ENCODE peak calls at places on chromosomes 1 and 21, in six cellular contexts. Q, G, H, P, I and L are unnamed samples.

GRCh38 chr1:29800120-29800519 is 563.8 kb downstream of the PTPRU start:
- DNase-seq in Q (no peak), G (no peak), H (no peak), P (no peak), I (no peak), L (no peak)

GRCh38 chr21:16535100-16535418 is 805.3 kb downstream of the USP25 start:
- DNase-seq in Q (no peak), G (no peak), H (no peak), P (no peak), I (no peak), L (no peak)

GRCh38 chr1:31669786-31670582 is 25.3 kb upstream of the PEF1 start:
- DNase-seq in Q (peak; percentile 65), G (peak; percentile 22), H (peak; percentile 32), P (no peak), I (peak; percentile 12), L (no peak)

GRCh38 chr1:227685807-227686206 is 49.3 kb downstream of the JMJD4 start:
- DNase-seq in Q (no peak), G (no peak), H (no peak), P (no peak), I (no peak), L (no peak)

GRCh38 chr1:96973605-96974004 is 252.0 kb downstream of the PTBP2 start:
- DNase-seq in Q (no peak), G (no peak), H (no peak), P (no peak), I (no peak), L (no peak)

GRCh38 chr1:66315675-66316074 is 218.3 kb upstream of the SGIP1 start:
- DNase-seq in Q (no peak), G (peak; percentile 27), H (no peak), P (no peak), I (peak; percentile 86), L (no peak)

GRCh38 chr1:156516821-156517220 is 16.2 kb upstream of the MEF2D start:
- DNase-seq in Q (no peak), G (no peak), H (no peak), P (no peak), I (no peak), L (no peak)

GRCh38 chr1:233016798-233017197 is 66.4 kb downstream of the NTPCR start:
- DNase-seq in Q (no peak), G (no peak), H (no peak), P (no peak), I (no peak), L (no peak)

GRCh38 chr1:10975567-10976326 is 36.7 kb upstream of the TARDBP start:
- DNase-seq in Q (no peak), G (peak; percentile 30), H (no peak), P (peak; percentile 33), I (no peak), L (no peak)

GRCh38 chr1:21587602-21587953 is 78.4 kb downstream of the ALPL start:
- DNase-seq in Q (no peak), G (no peak), H (no peak), P (no peak), I (no peak), L (no peak)

GRCh38 chr1:8070381-8070811 is 44.3 kb upstream of the ERRFI1 start:
- DNase-seq in Q (peak; percentile 63), G (no peak), H (no peak), P (no peak), I (peak; percentile 94), L (no peak)

GRCh38 chr1:225880636-225881035 is 1.5 kb downstream of the TMEM63A start:
- DNase-seq in Q (no peak), G (no peak), H (no peak), P (no peak), I (no peak), L (no peak)

GRCh38 chr1:245704765-245705164 is 550.0 kb downstream of the KIF26B start:
- DNase-seq in Q (no peak), G (no peak), H (no peak), P (no peak), I (no peak), L (no peak)

GRCh38 chr1:233624289-233624688 is 10.4 kb downstream of the KCNK1 start:
- DNase-seq in Q (no peak), G (no peak), H (no peak), P (no peak), I (no peak), L (no peak)

GRCh38 chr1:198620951-198621824 is 17.7 kb upstream of the PTPRC start:
- DNase-seq in Q (no peak), G (no peak), H (peak; percentile 93), P (no peak), I (no peak), L (peak; percentile 93)

GRCh38 chr1:93489756-93490155 is 41.8 kb downstream of the FNBP1L start:
- DNase-seq in Q (no peak), G (no peak), H (no peak), P (no peak), I (no peak), L (no peak)
- TF ChIP-seq REST in Q (no peak), G (no peak), H (no peak), P (no peak), I (no peak), L (no peak)

GRCh38 chr21:21612446-21612845 is 614.2 kb downstream of the NCAM2 start:
- DNase-seq in Q (peak; percentile 69), G (no peak), H (no peak), P (no peak), I (no peak), L (no peak)
- TF ChIP-seq REST in Q (no peak), G (no peak), H (no peak), P (no peak), I (no peak), L (no peak)

GRCh38 chr1:20386682-20387081 is 96.0 kb downstream of the VWA5B1 start:
- DNase-seq in Q (peak; percentile 47), G (no peak), H (no peak), P (no peak), I (no peak), L (no peak)
- TF ChIP-seq REST in Q (no peak), G (no peak), H (no peak), P (no peak), I (no peak), L (no peak)

GRCh38 chr1:203301331-203301668 is 4.0 kb upstream of the BTG2 start:
- DNase-seq in Q (no peak), G (no peak), H (no peak), P (no peak), I (no peak), L (no peak)

GRCh38 chr1:203302461-203302860 is 2.9 kb upstream of the BTG2 start:
- DNase-seq in Q (no peak), G (no peak), H (no peak), P (no peak), I (no peak), L (no peak)

GRCh38 chr1:203304391-203304918 is 864 bp upstream of the BTG2 start:
- DNase-seq in Q (no peak), G (no peak), H (no peak), P (no peak), I (no peak), L (no peak)

GRCh38 chr1:203300441-203301330 is 4.6 kb upstream of the BTG2 start:
- DNase-seq in Q (no peak), G (no peak), H (peak; percentile 40), P (no peak), I (no peak), L (no peak)

DNA sequence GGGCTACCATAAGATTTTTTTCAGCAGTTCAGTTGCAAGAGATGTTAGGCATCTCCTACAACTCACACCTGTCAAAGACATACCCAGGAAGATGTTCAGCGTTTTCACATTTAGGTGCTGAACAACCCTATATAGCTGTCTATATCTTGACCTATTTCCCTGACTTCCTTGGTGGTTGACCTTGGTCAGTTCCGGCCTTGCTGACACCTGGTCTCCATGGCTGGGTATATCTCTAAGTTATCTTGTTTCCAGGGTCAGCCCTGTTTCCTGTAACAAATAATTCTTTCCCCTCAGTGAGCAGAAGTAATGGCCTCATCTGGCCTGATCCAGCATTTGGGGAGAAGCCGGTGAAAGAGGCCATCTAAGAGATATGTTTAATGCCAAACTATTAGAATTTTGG is 2.4 kb upstream of the BTG2 start:
- DNase-seq in Q (no peak), G (no peak), H (no peak), P (no peak), I (no peak), L (no peak)
- TF ChIP-seq REST in Q (no peak), G (no peak), H (no peak), P (no peak), I (no peak), L (no peak)

DNA sequence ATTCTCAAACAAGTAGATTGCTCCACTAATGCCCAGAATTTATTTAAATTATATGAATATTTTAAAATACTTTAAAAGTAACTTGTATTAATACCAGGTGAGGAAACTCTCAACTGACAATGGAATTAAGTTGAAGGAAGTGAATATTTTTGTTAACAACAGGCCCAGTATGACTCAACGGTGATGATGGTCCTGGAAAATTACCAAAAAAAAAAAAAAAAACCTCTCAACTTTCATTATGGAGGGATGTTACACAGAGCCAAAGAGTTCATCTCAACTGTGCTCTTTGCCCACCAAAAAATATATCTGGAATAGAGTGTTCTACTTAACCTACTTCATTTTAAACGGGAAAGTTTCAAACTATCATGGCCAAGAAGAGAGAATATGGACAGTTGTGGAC is 28.3 kb downstream of the CFH start:
- DNase-seq in Q (no peak), G (no peak), H (no peak), P (no peak), I (no peak), L (no peak)
- TF ChIP-seq REST in Q (no peak), G (no peak), H (no peak), P (no peak), I (no peak), L (no peak)